ENCODE peak calls at places on chromosomes 12 and 14, in five cellular contexts. One of them, this sample, is unnamed.

GRCh38 chr14:35414365-35414764 is 9.8 kb upstream of the NFKBIA start:
- DNase-seq in transverse colon: no peak
- DNase-seq in ovary: no peak
- DNase-seq in sigmoid colon: no peak
- DNase-seq in GM12878: no peak
- DNase-seq in this sample: no peak

GRCh38 chr12:94867066-94867855 is 136.2 kb downstream of the NDUFA12 start:
- DNase-seq in transverse colon: no peak
- DNase-seq in ovary: no peak
- DNase-seq in sigmoid colon: no peak
- DNase-seq in GM12878: no peak
- DNase-seq in this sample: no peak

GRCh38 chr12:65536876-65537661 is 258.6 kb downstream of the MSRB3 start:
- DNase-seq in transverse colon: peak; percentile 10
- DNase-seq in ovary: no peak
- DNase-seq in sigmoid colon: peak; percentile 81
- DNase-seq in GM12878: no peak
- DNase-seq in this sample: peak; percentile 100

GRCh38 chr14:101194356-101195308 is 291.1 kb upstream of the RTL1 start:
- DNase-seq in transverse colon: no peak
- DNase-seq in ovary: peak; percentile 12
- DNase-seq in sigmoid colon: peak; percentile 55
- DNase-seq in GM12878: no peak
- DNase-seq in this sample: no peak

GRCh38 chr12:32989705-32990104 is 93.1 kb upstream of the PKP2 start:
- DNase-seq in transverse colon: no peak
- DNase-seq in ovary: no peak
- DNase-seq in sigmoid colon: no peak
- DNase-seq in GM12878: no peak
- DNase-seq in this sample: no peak

GRCh38 chr12:51907083-51907863 is at the start of gene ACVRL1:
- DNase-seq in transverse colon: peak; percentile 61
- DNase-seq in ovary: no peak
- DNase-seq in sigmoid colon: peak; percentile 69
- DNase-seq in GM12878: no peak
- DNase-seq in this sample: no peak

GRCh38 chr14:61523751-61524150 is 171.6 kb upstream of the HIF1A start:
- DNase-seq in transverse colon: no peak
- DNase-seq in ovary: no peak
- DNase-seq in sigmoid colon: no peak
- DNase-seq in GM12878: no peak
- DNase-seq in this sample: no peak

GRCh38 chr12:60227916-60228315 is 632.1 kb downstream of the SLC16A7 start:
- DNase-seq in transverse colon: no peak
- DNase-seq in ovary: no peak
- DNase-seq in sigmoid colon: no peak
- DNase-seq in GM12878: no peak
- DNase-seq in this sample: no peak

GRCh38 chr14:29627141-29627540 is 300.5 kb downstream of the PRKD1 start:
- DNase-seq in transverse colon: no peak
- DNase-seq in ovary: no peak
- DNase-seq in sigmoid colon: no peak
- DNase-seq in GM12878: no peak
- DNase-seq in this sample: no peak

GRCh38 chr14:29227631-29228030 is 461.0 kb downstream of the FOXG1 start:
- DNase-seq in transverse colon: no peak
- DNase-seq in ovary: no peak
- DNase-seq in sigmoid colon: no peak
- DNase-seq in GM12878: no peak
- DNase-seq in this sample: no peak

GRCh38 chr14:34023824-34024767 is 73.2 kb upstream of the EGLN3 start:
- DNase-seq in transverse colon: peak; percentile 30
- DNase-seq in ovary: no peak
- DNase-seq in sigmoid colon: no peak
- DNase-seq in GM12878: no peak
- DNase-seq in this sample: peak; percentile 2

DNA sequence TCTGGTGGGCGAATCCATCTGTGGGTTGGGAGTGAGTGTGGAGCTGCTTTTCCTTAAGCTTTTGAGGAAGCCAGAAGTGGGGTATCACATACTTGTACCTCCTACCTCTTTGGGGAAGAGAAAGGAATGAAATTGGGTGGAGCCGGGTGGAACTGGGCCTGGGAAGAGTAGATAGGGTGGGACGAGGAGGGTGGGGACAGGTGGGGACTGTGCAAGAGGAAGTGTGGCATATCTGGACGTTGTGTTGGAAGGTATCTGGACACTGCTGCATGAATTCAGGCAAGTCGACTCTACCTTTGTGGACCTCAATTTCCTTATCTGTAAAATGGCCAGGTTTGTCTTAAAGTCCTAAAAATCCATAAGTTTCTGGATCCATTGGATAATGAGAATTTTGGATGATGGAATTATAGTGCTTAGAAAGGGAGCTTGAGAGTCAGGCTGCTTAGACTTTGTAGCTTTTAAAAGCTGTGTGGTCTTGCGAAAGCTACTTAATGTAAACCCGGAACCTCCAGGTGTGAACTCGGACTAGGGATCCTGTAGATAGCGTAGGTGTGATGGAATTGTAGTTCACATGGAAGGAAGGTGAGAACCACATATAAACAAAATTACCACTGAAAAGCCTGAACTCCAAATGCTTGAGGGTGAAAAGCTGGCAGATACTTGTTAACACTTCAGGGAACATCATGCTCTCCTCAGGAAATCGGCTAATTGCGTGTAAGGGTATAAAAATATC is 2.1 kb downstream of the VRTN start:
- DNase-seq in transverse colon: no peak
- DNase-seq in ovary: no peak
- DNase-seq in sigmoid colon: peak; percentile 14
- DNase-seq in GM12878: no peak
- DNase-seq in this sample: no peak
- TF ChIP-seq POLR2A in transverse colon: no peak
- TF ChIP-seq POLR2A in ovary: no peak
- TF ChIP-seq POLR2A in sigmoid colon: no peak
- TF ChIP-seq POLR2A in GM12878: no peak
- TF ChIP-seq POLR2A in this sample: no peak

GRCh38 chr14:54754623-54755386 is 147.8 kb downstream of the GCH1 start:
- DNase-seq in transverse colon: no peak
- DNase-seq in ovary: no peak
- DNase-seq in sigmoid colon: no peak
- DNase-seq in GM12878: no peak
- DNase-seq in this sample: no peak
- TF ChIP-seq POLR2A in transverse colon: no peak
- TF ChIP-seq POLR2A in ovary: no peak
- TF ChIP-seq POLR2A in sigmoid colon: no peak
- TF ChIP-seq POLR2A in GM12878: no peak
- TF ChIP-seq POLR2A in this sample: no peak

DNA sequence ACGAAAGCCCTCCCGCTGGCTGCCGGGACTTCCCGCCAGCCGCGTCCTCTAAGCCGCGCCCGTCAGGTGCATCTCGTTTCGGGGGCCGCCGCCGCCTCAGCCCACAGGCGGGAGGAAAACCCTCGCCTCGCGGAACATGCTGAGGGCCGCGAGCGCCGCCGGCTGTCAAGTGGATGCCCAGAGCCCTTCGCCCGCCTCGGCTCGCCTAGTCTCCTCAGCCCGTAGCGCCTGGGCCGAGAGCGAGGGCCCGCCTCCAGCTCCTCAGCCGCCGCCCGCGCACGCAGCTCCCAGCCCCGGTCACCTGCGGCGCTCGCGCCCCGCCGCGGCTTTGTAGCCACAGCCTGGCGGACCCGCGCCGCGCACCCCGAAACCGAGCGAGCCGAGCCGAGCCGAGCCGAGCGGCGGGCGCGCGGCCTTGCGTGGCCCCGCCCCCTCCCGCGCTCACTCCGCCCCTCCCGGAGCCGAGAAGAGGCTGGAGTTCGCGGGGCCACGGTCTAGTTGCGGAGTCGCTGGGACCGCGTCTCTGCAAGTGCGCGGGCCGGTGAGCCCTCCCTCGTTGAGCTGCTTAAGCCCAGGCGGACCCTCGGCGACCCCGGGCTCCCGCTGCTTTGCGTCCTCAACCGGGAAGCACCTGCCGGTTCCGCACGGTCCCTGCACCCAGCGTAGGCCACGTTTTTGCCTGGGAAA is at the start of gene EML5:
- DNase-seq in transverse colon: peak; percentile 89
- DNase-seq in ovary: peak; percentile 90
- DNase-seq in sigmoid colon: peak; percentile 89
- DNase-seq in GM12878: no peak
- DNase-seq in this sample: peak; percentile 37
- TF ChIP-seq POLR2A in transverse colon: no peak
- TF ChIP-seq POLR2A in ovary: peak; percentile 23
- TF ChIP-seq POLR2A in sigmoid colon: no peak
- TF ChIP-seq POLR2A in GM12878: peak; percentile 57
- TF ChIP-seq POLR2A in this sample: no peak

DNA sequence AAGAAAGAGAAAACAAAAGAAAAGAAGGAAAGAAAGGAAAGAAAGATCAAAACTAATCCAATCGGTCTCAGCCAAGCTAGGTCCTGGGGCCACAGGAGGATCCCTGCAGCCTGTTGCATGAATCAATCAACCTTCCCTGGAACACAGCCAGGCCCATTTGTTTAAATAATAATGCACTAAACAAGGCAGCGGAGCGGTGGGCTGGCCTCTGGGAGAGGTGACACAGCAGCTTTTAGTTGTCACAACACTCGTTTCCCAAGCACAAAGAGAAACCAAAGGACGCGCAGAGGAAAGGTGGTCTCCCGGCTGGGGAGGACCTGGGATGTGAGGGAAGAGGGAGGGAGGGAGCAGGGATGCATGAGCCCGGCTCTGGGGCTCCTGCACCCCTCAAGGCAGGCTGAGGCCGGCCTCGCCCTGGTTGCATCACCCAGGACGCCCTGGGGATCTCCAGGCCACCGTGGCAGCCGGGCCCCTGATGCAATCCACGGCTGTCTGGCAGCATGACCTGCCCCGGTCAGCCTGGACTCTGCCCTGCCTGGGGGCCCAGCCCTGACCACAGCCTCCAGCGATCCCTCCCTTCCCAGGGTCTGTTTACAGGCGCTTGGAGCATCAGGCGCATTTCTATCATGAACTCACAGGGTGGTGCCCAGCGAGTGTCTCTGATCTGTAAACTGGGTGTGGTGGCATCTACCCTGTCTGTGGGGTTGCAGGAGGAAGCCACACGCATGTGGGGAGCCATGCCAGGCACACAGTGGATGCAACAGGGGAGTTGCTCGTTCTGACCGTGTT is 32.5 kb downstream of the MMP17 start:
- DNase-seq in transverse colon: peak; percentile 21
- DNase-seq in ovary: no peak
- DNase-seq in sigmoid colon: no peak
- DNase-seq in GM12878: no peak
- DNase-seq in this sample: peak; percentile 44
- TF ChIP-seq POLR2A in transverse colon: no peak
- TF ChIP-seq POLR2A in ovary: no peak
- TF ChIP-seq POLR2A in sigmoid colon: no peak
- TF ChIP-seq POLR2A in GM12878: no peak
- TF ChIP-seq POLR2A in this sample: no peak

GRCh38 chr14:50830932-50831703 is at the start of gene NIN:
- DNase-seq in transverse colon: peak; percentile 83
- DNase-seq in ovary: peak; percentile 71
- DNase-seq in sigmoid colon: peak; percentile 87
- DNase-seq in GM12878: no peak
- DNase-seq in this sample: no peak
- TF ChIP-seq POLR2A in transverse colon: peak; percentile 48
- TF ChIP-seq POLR2A in ovary: no peak
- TF ChIP-seq POLR2A in sigmoid colon: no peak
- TF ChIP-seq POLR2A in GM12878: peak; percentile 72
- TF ChIP-seq POLR2A in this sample: no peak

GRCh38 chr12:70048521-70049245 is 194.6 kb upstream of the CNOT2 start:
- DNase-seq in transverse colon: peak; percentile 16
- DNase-seq in ovary: no peak
- DNase-seq in sigmoid colon: no peak
- DNase-seq in GM12878: peak; percentile 9
- DNase-seq in this sample: no peak
- TF ChIP-seq POLR2A in transverse colon: no peak
- TF ChIP-seq POLR2A in ovary: no peak
- TF ChIP-seq POLR2A in sigmoid colon: no peak
- TF ChIP-seq POLR2A in GM12878: no peak
- TF ChIP-seq POLR2A in this sample: no peak

DNA sequence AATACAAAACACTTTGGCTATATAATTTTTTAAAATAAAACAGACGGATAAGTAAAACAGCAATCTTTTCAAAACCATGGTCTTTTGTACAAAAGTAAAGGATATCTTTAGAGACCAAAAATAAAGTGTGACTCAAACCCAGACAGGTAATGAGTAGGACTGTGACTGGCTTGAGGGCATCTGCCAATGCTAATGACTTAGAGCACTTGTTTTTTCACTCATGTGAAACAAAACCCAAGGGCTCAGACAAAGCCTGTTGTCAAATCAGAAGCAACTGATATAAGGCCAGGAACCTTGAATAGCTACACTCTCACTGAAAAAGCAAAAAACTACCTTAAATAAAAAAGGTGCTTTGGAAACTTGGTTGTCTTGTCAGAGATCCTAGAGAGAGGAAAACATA is 357.4 kb downstream of the TMEM117 start:
- DNase-seq in transverse colon: no peak
- DNase-seq in ovary: no peak
- DNase-seq in sigmoid colon: no peak
- DNase-seq in GM12878: peak; percentile 65
- DNase-seq in this sample: no peak
- TF ChIP-seq POLR2A in transverse colon: no peak
- TF ChIP-seq POLR2A in ovary: no peak
- TF ChIP-seq POLR2A in sigmoid colon: no peak
- TF ChIP-seq POLR2A in GM12878: no peak
- TF ChIP-seq POLR2A in this sample: no peak

GRCh38 chr12:96427269-96427729 is 27.1 kb upstream of the CDK17 start:
- DNase-seq in transverse colon: peak; percentile 35
- DNase-seq in ovary: peak; percentile 30
- DNase-seq in sigmoid colon: peak; percentile 87
- DNase-seq in GM12878: no peak
- DNase-seq in this sample: peak; percentile 54
- TF ChIP-seq POLR2A in transverse colon: no peak
- TF ChIP-seq POLR2A in ovary: no peak
- TF ChIP-seq POLR2A in sigmoid colon: no peak
- TF ChIP-seq POLR2A in GM12878: no peak
- TF ChIP-seq POLR2A in this sample: no peak

This sample was measured in HCT116.